ENCODE peak calls at places on chromosomes 16 and 17, in nine cellular contexts. One of them, this sample, is unnamed.

GRCh38 chr17:73308017-73308823 is 3.6 kb downstream of the CDC42EP4 start:
- DNase-seq in psoas muscle: peak; percentile 80
- DNase-seq in ascending aorta: no peak
- DNase-seq in brain pericyte: no peak
- DNase-seq in stimulated activated CD8-positive, alpha-beta memory T cell treated with anti-CD3 and anti-CD28 coated beads, Interleukin-4, amount 100 ng/mL, for 24 hours: no peak
- DNase-seq in kidney tubule cell: peak; percentile 89
- DNase-seq in IMR-90: peak; percentile 93
- DNase-seq in NCI-H2029: peak; percentile 39
- DNase-seq in C1 segment of cervical spinal cord: no peak
- DNase-seq in this sample: no peak

GRCh38 chr16:48911700-48912099 is 301.7 kb upstream of the N4BP1 start:
- DNase-seq in brain pericyte: no peak
- DNase-seq in kidney tubule cell: no peak
- DNase-seq in NCI-H2029: no peak
- DNase-seq in ascending aorta: no peak
- DNase-seq in C1 segment of cervical spinal cord: no peak
- DNase-seq in IMR-90: peak; percentile 13
- DNase-seq in psoas muscle: no peak
- DNase-seq in stimulated activated CD8-positive, alpha-beta memory T cell treated with anti-CD3 and anti-CD28 coated beads, Interleukin-4, amount 100 ng/mL, for 24 hours: no peak
- DNase-seq in this sample: no peak

GRCh38 chr17:79612468-79613194 is 1.8 kb upstream of the RBFOX3 start:
- DNase-seq in IMR-90: peak; percentile 5
- DNase-seq in NCI-H2029: peak; percentile 53
- DNase-seq in ascending aorta: no peak
- DNase-seq in brain pericyte: no peak
- DNase-seq in kidney tubule cell: peak; percentile 73
- DNase-seq in C1 segment of cervical spinal cord: no peak
- DNase-seq in psoas muscle: no peak
- DNase-seq in stimulated activated CD8-positive, alpha-beta memory T cell treated with anti-CD3 and anti-CD28 coated beads, Interleukin-4, amount 100 ng/mL, for 24 hours: peak; percentile 19
- DNase-seq in this sample: no peak

GRCh38 chr16:17780181-17780580 is 309.4 kb upstream of the XYLT1 start:
- DNase-seq in kidney tubule cell: no peak
- DNase-seq in NCI-H2029: no peak
- DNase-seq in ascending aorta: no peak
- DNase-seq in C1 segment of cervical spinal cord: no peak
- DNase-seq in brain pericyte: no peak
- DNase-seq in IMR-90: peak; percentile 23
- DNase-seq in psoas muscle: no peak
- DNase-seq in stimulated activated CD8-positive, alpha-beta memory T cell treated with anti-CD3 and anti-CD28 coated beads, Interleukin-4, amount 100 ng/mL, for 24 hours: no peak
- DNase-seq in this sample: no peak

GRCh38 chr17:9363440-9364350 is 211.9 kb downstream of the STX8 start:
- DNase-seq in kidney tubule cell: peak; percentile 46
- DNase-seq in NCI-H2029: no peak
- DNase-seq in stimulated activated CD8-positive, alpha-beta memory T cell treated with anti-CD3 and anti-CD28 coated beads, Interleukin-4, amount 100 ng/mL, for 24 hours: no peak
- DNase-seq in IMR-90: peak; percentile 72
- DNase-seq in ascending aorta: no peak
- DNase-seq in psoas muscle: no peak
- DNase-seq in C1 segment of cervical spinal cord: no peak
- DNase-seq in brain pericyte: no peak
- DNase-seq in this sample: no peak

GRCh38 chr16:82915139-82915824 is 288.5 kb downstream of the CDH13 start:
- DNase-seq in kidney tubule cell: no peak
- DNase-seq in C1 segment of cervical spinal cord: no peak
- DNase-seq in brain pericyte: no peak
- DNase-seq in NCI-H2029: no peak
- DNase-seq in psoas muscle: no peak
- DNase-seq in ascending aorta: no peak
- DNase-seq in stimulated activated CD8-positive, alpha-beta memory T cell treated with anti-CD3 and anti-CD28 coated beads, Interleukin-4, amount 100 ng/mL, for 24 hours: no peak
- DNase-seq in IMR-90: no peak
- DNase-seq in this sample: no peak

GRCh38 chr17:48259710-48260291 is 152.2 kb downstream of the SNX11 start:
- DNase-seq in stimulated activated CD8-positive, alpha-beta memory T cell treated with anti-CD3 and anti-CD28 coated beads, Interleukin-4, amount 100 ng/mL, for 24 hours: no peak
- DNase-seq in ascending aorta: no peak
- DNase-seq in brain pericyte: no peak
- DNase-seq in NCI-H2029: peak; percentile 42
- DNase-seq in psoas muscle: no peak
- DNase-seq in kidney tubule cell: peak; percentile 70
- DNase-seq in IMR-90: peak; percentile 45
- DNase-seq in C1 segment of cervical spinal cord: no peak
- DNase-seq in this sample: no peak

GRCh38 chr17:44878627-44879221 is 20.5 kb downstream of the EFTUD2 start:
- DNase-seq in C1 segment of cervical spinal cord: no peak
- DNase-seq in psoas muscle: no peak
- DNase-seq in ascending aorta: no peak
- DNase-seq in IMR-90: peak; percentile 38
- DNase-seq in kidney tubule cell: peak; percentile 28
- DNase-seq in brain pericyte: no peak
- DNase-seq in stimulated activated CD8-positive, alpha-beta memory T cell treated with anti-CD3 and anti-CD28 coated beads, Interleukin-4, amount 100 ng/mL, for 24 hours: no peak
- DNase-seq in NCI-H2029: no peak
- DNase-seq in this sample: no peak

GRCh38 chr17:48747445-48748363 is 19.2 kb upstream of the HOXB13 start:
- DNase-seq in IMR-90: no peak
- DNase-seq in psoas muscle: no peak
- DNase-seq in stimulated activated CD8-positive, alpha-beta memory T cell treated with anti-CD3 and anti-CD28 coated beads, Interleukin-4, amount 100 ng/mL, for 24 hours: no peak
- DNase-seq in brain pericyte: no peak
- DNase-seq in C1 segment of cervical spinal cord: no peak
- DNase-seq in kidney tubule cell: no peak
- DNase-seq in NCI-H2029: no peak
- DNase-seq in ascending aorta: no peak
- DNase-seq in this sample: no peak

GRCh38 chr16:11670171-11671131 is 2.2 kb downstream of the SNN start:
- DNase-seq in stimulated activated CD8-positive, alpha-beta memory T cell treated with anti-CD3 and anti-CD28 coated beads, Interleukin-4, amount 100 ng/mL, for 24 hours: no peak
- DNase-seq in NCI-H2029: no peak
- DNase-seq in kidney tubule cell: no peak
- DNase-seq in ascending aorta: no peak
- DNase-seq in IMR-90: no peak
- DNase-seq in C1 segment of cervical spinal cord: no peak
- DNase-seq in brain pericyte: no peak
- DNase-seq in psoas muscle: peak; percentile 66
- DNase-seq in this sample: no peak

GRCh38 chr16:49503242-49504022 is 129.8 kb downstream of the C16orf78 start:
- DNase-seq in ascending aorta: no peak
- DNase-seq in psoas muscle: peak; percentile 48
- DNase-seq in NCI-H2029: no peak
- DNase-seq in stimulated activated CD8-positive, alpha-beta memory T cell treated with anti-CD3 and anti-CD28 coated beads, Interleukin-4, amount 100 ng/mL, for 24 hours: no peak
- DNase-seq in kidney tubule cell: no peak
- DNase-seq in C1 segment of cervical spinal cord: no peak
- DNase-seq in IMR-90: no peak
- DNase-seq in brain pericyte: no peak
- DNase-seq in this sample: no peak

GRCh38 chr17:3026856-3027751 is 36.3 kb downstream of the OR1D5 start:
- DNase-seq in ascending aorta: no peak
- DNase-seq in stimulated activated CD8-positive, alpha-beta memory T cell treated with anti-CD3 and anti-CD28 coated beads, Interleukin-4, amount 100 ng/mL, for 24 hours: no peak
- DNase-seq in IMR-90: no peak
- DNase-seq in C1 segment of cervical spinal cord: no peak
- DNase-seq in kidney tubule cell: no peak
- DNase-seq in NCI-H2029: no peak
- DNase-seq in brain pericyte: no peak
- DNase-seq in psoas muscle: peak; percentile 36
- DNase-seq in this sample: no peak

GRCh38 chr17:32516940-32517711 is 30.3 kb downstream of the CDK5R1 start:
- DNase-seq in ascending aorta: no peak
- DNase-seq in NCI-H2029: no peak
- DNase-seq in stimulated activated CD8-positive, alpha-beta memory T cell treated with anti-CD3 and anti-CD28 coated beads, Interleukin-4, amount 100 ng/mL, for 24 hours: no peak
- DNase-seq in kidney tubule cell: no peak
- DNase-seq in brain pericyte: no peak
- DNase-seq in psoas muscle: no peak
- DNase-seq in IMR-90: no peak
- DNase-seq in C1 segment of cervical spinal cord: no peak
- DNase-seq in this sample: no peak

GRCh38 chr17:82775033-82775823 is 23.4 kb downstream of the TBCD start:
- DNase-seq in stimulated activated CD8-positive, alpha-beta memory T cell treated with anti-CD3 and anti-CD28 coated beads, Interleukin-4, amount 100 ng/mL, for 24 hours: no peak
- DNase-seq in psoas muscle: peak; percentile 84
- DNase-seq in brain pericyte: no peak
- DNase-seq in ascending aorta: no peak
- DNase-seq in C1 segment of cervical spinal cord: peak; percentile 15
- DNase-seq in kidney tubule cell: peak; percentile 63
- DNase-seq in NCI-H2029: peak; percentile 6
- DNase-seq in IMR-90: no peak
- DNase-seq in this sample: no peak

GRCh38 chr16:10242076-10242475 is 59.8 kb upstream of the GRIN2A start:
- DNase-seq in brain pericyte: no peak
- DNase-seq in ascending aorta: no peak
- DNase-seq in C1 segment of cervical spinal cord: no peak
- DNase-seq in stimulated activated CD8-positive, alpha-beta memory T cell treated with anti-CD3 and anti-CD28 coated beads, Interleukin-4, amount 100 ng/mL, for 24 hours: no peak
- DNase-seq in NCI-H2029: no peak
- DNase-seq in kidney tubule cell: no peak
- DNase-seq in psoas muscle: no peak
- DNase-seq in IMR-90: no peak
- DNase-seq in this sample: no peak

GRCh38 chr17:82377924-82378740 is 6.6 kb downstream of the UTS2R start:
- DNase-seq in IMR-90: no peak
- DNase-seq in ascending aorta: no peak
- DNase-seq in psoas muscle: no peak
- DNase-seq in NCI-H2029: no peak
- DNase-seq in stimulated activated CD8-positive, alpha-beta memory T cell treated with anti-CD3 and anti-CD28 coated beads, Interleukin-4, amount 100 ng/mL, for 24 hours: no peak
- DNase-seq in C1 segment of cervical spinal cord: no peak
- DNase-seq in brain pericyte: no peak
- DNase-seq in kidney tubule cell: no peak
- DNase-seq in this sample: no peak

GRCh38 chr16:72992142-72992601 is 55.8 kb downstream of the ZFHX3 start:
- DNase-seq in NCI-H2029: no peak
- DNase-seq in kidney tubule cell: no peak
- DNase-seq in ascending aorta: no peak
- DNase-seq in brain pericyte: no peak
- DNase-seq in stimulated activated CD8-positive, alpha-beta memory T cell treated with anti-CD3 and anti-CD28 coated beads, Interleukin-4, amount 100 ng/mL, for 24 hours: no peak
- DNase-seq in C1 segment of cervical spinal cord: no peak
- DNase-seq in IMR-90: no peak
- DNase-seq in psoas muscle: no peak
- DNase-seq in this sample: no peak

GRCh38 chr17:81396722-81397313 is 1.6 kb downstream of the BAHCC1 start:
- DNase-seq in C1 segment of cervical spinal cord: peak; percentile 44
- DNase-seq in psoas muscle: peak; percentile 76
- DNase-seq in NCI-H2029: peak; percentile 55
- DNase-seq in ascending aorta: no peak
- DNase-seq in kidney tubule cell: peak; percentile 62
- DNase-seq in IMR-90: no peak
- DNase-seq in stimulated activated CD8-positive, alpha-beta memory T cell treated with anti-CD3 and anti-CD28 coated beads, Interleukin-4, amount 100 ng/mL, for 24 hours: no peak
- DNase-seq in brain pericyte: no peak
- DNase-seq in this sample: no peak

GRCh38 chr17:61395983-61396585 is 3.6 kb upstream of the TBX2 start:
- DNase-seq in IMR-90: peak; percentile 52
- DNase-seq in C1 segment of cervical spinal cord: no peak
- DNase-seq in brain pericyte: no peak
- DNase-seq in kidney tubule cell: no peak
- DNase-seq in psoas muscle: peak; percentile 57
- DNase-seq in ascending aorta: no peak
- DNase-seq in stimulated activated CD8-positive, alpha-beta memory T cell treated with anti-CD3 and anti-CD28 coated beads, Interleukin-4, amount 100 ng/mL, for 24 hours: no peak
- DNase-seq in NCI-H2029: no peak
- DNase-seq in this sample: no peak

GRCh38 chr17:15262291-15263205 is 2.6 kb downstream of the PMP22 start:
- DNase-seq in kidney tubule cell: peak; percentile 61
- DNase-seq in C1 segment of cervical spinal cord: peak; percentile 67
- DNase-seq in NCI-H2029: no peak
- DNase-seq in brain pericyte: no peak
- DNase-seq in psoas muscle: peak; percentile 98
- DNase-seq in ascending aorta: peak; percentile 74
- DNase-seq in IMR-90: peak; percentile 83
- DNase-seq in stimulated activated CD8-positive, alpha-beta memory T cell treated with anti-CD3 and anti-CD28 coated beads, Interleukin-4, amount 100 ng/mL, for 24 hours: no peak
- DNase-seq in this sample: no peak

GRCh38 chr16:26826500-26826899 is 240.2 kb upstream of the C16orf82 start:
- DNase-seq in C1 segment of cervical spinal cord: no peak
- DNase-seq in ascending aorta: no peak
- DNase-seq in psoas muscle: no peak
- DNase-seq in kidney tubule cell: no peak
- DNase-seq in brain pericyte: no peak
- DNase-seq in IMR-90: no peak
- DNase-seq in NCI-H2029: no peak
- DNase-seq in stimulated activated CD8-positive, alpha-beta memory T cell treated with anti-CD3 and anti-CD28 coated beads, Interleukin-4, amount 100 ng/mL, for 24 hours: no peak
- DNase-seq in this sample: no peak

GRCh38 chr16:20637247-20637646 is 60.2 kb downstream of the ACSM1 start:
- DNase-seq in psoas muscle: no peak
- DNase-seq in ascending aorta: no peak
- DNase-seq in brain pericyte: no peak
- DNase-seq in stimulated activated CD8-positive, alpha-beta memory T cell treated with anti-CD3 and anti-CD28 coated beads, Interleukin-4, amount 100 ng/mL, for 24 hours: no peak
- DNase-seq in C1 segment of cervical spinal cord: no peak
- DNase-seq in kidney tubule cell: no peak
- DNase-seq in IMR-90: no peak
- DNase-seq in NCI-H2029: no peak
- DNase-seq in this sample: no peak

GRCh38 chr17:4771519-4772234 is at the start of gene TM4SF5:
- DNase-seq in stimulated activated CD8-positive, alpha-beta memory T cell treated with anti-CD3 and anti-CD28 coated beads, Interleukin-4, amount 100 ng/mL, for 24 hours: no peak
- DNase-seq in C1 segment of cervical spinal cord: no peak
- DNase-seq in brain pericyte: no peak
- DNase-seq in kidney tubule cell: peak; percentile 7
- DNase-seq in psoas muscle: no peak
- DNase-seq in NCI-H2029: no peak
- DNase-seq in IMR-90: no peak
- DNase-seq in ascending aorta: no peak
- DNase-seq in this sample: no peak

GRCh38 chr16:82456683-82457082 is 170.1 kb upstream of the CDH13 start:
- DNase-seq in NCI-H2029: peak; percentile 31
- DNase-seq in kidney tubule cell: peak; percentile 60
- DNase-seq in psoas muscle: peak; percentile 54
- DNase-seq in ascending aorta: no peak
- DNase-seq in C1 segment of cervical spinal cord: no peak
- DNase-seq in IMR-90: peak; percentile 36
- DNase-seq in brain pericyte: no peak
- DNase-seq in stimulated activated CD8-positive, alpha-beta memory T cell treated with anti-CD3 and anti-CD28 coated beads, Interleukin-4, amount 100 ng/mL, for 24 hours: peak; percentile 7
- DNase-seq in this sample: no peak

GRCh38 chr17:697682-698081 is 17.0 kb downstream of the VPS53 start:
- DNase-seq in brain pericyte: no peak
- DNase-seq in psoas muscle: no peak
- DNase-seq in stimulated activated CD8-positive, alpha-beta memory T cell treated with anti-CD3 and anti-CD28 coated beads, Interleukin-4, amount 100 ng/mL, for 24 hours: no peak
- DNase-seq in ascending aorta: no peak
- DNase-seq in C1 segment of cervical spinal cord: no peak
- DNase-seq in IMR-90: no peak
- DNase-seq in kidney tubule cell: no peak
- DNase-seq in NCI-H2029: no peak
- DNase-seq in this sample: no peak

GRCh38 chr17:82432017-82432416 is 13.6 kb upstream of the OGFOD3 start:
- DNase-seq in ascending aorta: no peak
- DNase-seq in IMR-90: no peak
- DNase-seq in brain pericyte: no peak
- DNase-seq in psoas muscle: no peak
- DNase-seq in C1 segment of cervical spinal cord: no peak
- DNase-seq in kidney tubule cell: no peak
- DNase-seq in NCI-H2029: no peak
- DNase-seq in stimulated activated CD8-positive, alpha-beta memory T cell treated with anti-CD3 and anti-CD28 coated beads, Interleukin-4, amount 100 ng/mL, for 24 hours: no peak
- DNase-seq in this sample: no peak

GRCh38 chr17:67546578-67547527 is 169.8 kb downstream of the PITPNC1 start:
- DNase-seq in ascending aorta: no peak
- DNase-seq in kidney tubule cell: peak; percentile 36
- DNase-seq in IMR-90: peak; percentile 71
- DNase-seq in brain pericyte: peak; percentile 6
- DNase-seq in NCI-H2029: no peak
- DNase-seq in C1 segment of cervical spinal cord: no peak
- DNase-seq in psoas muscle: peak; percentile 56
- DNase-seq in stimulated activated CD8-positive, alpha-beta memory T cell treated with anti-CD3 and anti-CD28 coated beads, Interleukin-4, amount 100 ng/mL, for 24 hours: no peak
- DNase-seq in this sample: no peak

GRCh38 chr16:23557779-23558330 is 328 bp downstream of the UBFD1 start:
- DNase-seq in C1 segment of cervical spinal cord: peak; percentile 41
- DNase-seq in NCI-H2029: peak; percentile 41
- DNase-seq in ascending aorta: no peak
- DNase-seq in IMR-90: peak; percentile 44
- DNase-seq in brain pericyte: no peak
- DNase-seq in psoas muscle: no peak
- DNase-seq in stimulated activated CD8-positive, alpha-beta memory T cell treated with anti-CD3 and anti-CD28 coated beads, Interleukin-4, amount 100 ng/mL, for 24 hours: no peak
- DNase-seq in kidney tubule cell: peak; percentile 19
- DNase-seq in this sample: no peak

GRCh38 chr17:32546031-32546444 is 59.2 kb downstream of the CDK5R1 start:
- DNase-seq in C1 segment of cervical spinal cord: peak; percentile 3
- DNase-seq in IMR-90: no peak
- DNase-seq in NCI-H2029: no peak
- DNase-seq in psoas muscle: no peak
- DNase-seq in brain pericyte: no peak
- DNase-seq in ascending aorta: no peak
- DNase-seq in stimulated activated CD8-positive, alpha-beta memory T cell treated with anti-CD3 and anti-CD28 coated beads, Interleukin-4, amount 100 ng/mL, for 24 hours: no peak
- DNase-seq in kidney tubule cell: no peak
- DNase-seq in this sample: no peak

GRCh38 chr16:56332464-56333079 is 92.8 kb downstream of the AMFR start:
- DNase-seq in C1 segment of cervical spinal cord: peak; percentile 19
- DNase-seq in ascending aorta: no peak
- DNase-seq in NCI-H2029: no peak
- DNase-seq in IMR-90: peak; percentile 45
- DNase-seq in brain pericyte: no peak
- DNase-seq in psoas muscle: peak; percentile 85
- DNase-seq in stimulated activated CD8-positive, alpha-beta memory T cell treated with anti-CD3 and anti-CD28 coated beads, Interleukin-4, amount 100 ng/mL, for 24 hours: no peak
- DNase-seq in kidney tubule cell: peak; percentile 75
- DNase-seq in this sample: no peak

GRCh38 chr16:24568392-24568791 is 29.0 kb downstream of the RBBP6 start:
- DNase-seq in stimulated activated CD8-positive, alpha-beta memory T cell treated with anti-CD3 and anti-CD28 coated beads, Interleukin-4, amount 100 ng/mL, for 24 hours: no peak
- DNase-seq in C1 segment of cervical spinal cord: no peak
- DNase-seq in kidney tubule cell: no peak
- DNase-seq in ascending aorta: no peak
- DNase-seq in IMR-90: peak; percentile 43
- DNase-seq in NCI-H2029: no peak
- DNase-seq in brain pericyte: no peak
- DNase-seq in psoas muscle: no peak
- DNase-seq in this sample: no peak